ENCODE peak calls at places on chromosomes 6 and 20, in five cellular contexts. Y, E, S, V and Z are unnamed samples.

GRCh38 chr20:58473818-58474425 is 41.3 kb downstream of the APCDD1L start:
- DNase-seq in Y (no peak), E (no peak), S (no peak), V (no peak), Z (no peak)

GRCh38 chr6:140256213-140256612 is 881.8 kb upstream of the CITED2 start:
- DNase-seq in Y (peak; percentile 38), E (no peak), S (no peak), V (no peak), Z (no peak)

GRCh38 chr6:34891296-34891695 is 2.2 kb downstream of the ANKS1A start:
- DNase-seq in Y (no peak), E (no peak), S (no peak), V (no peak), Z (no peak)

GRCh38 chr6:1381397-1382330 is 7.7 kb upstream of the FOXF2 start:
- DNase-seq in Y (peak; percentile 67), E (no peak), S (no peak), V (peak; percentile 61), Z (peak; percentile 61)

GRCh38 chr6:22613695-22614094 is 44.3 kb downstream of the HDGFL1 start:
- DNase-seq in Y (no peak), E (no peak), S (no peak), V (no peak), Z (no peak)

GRCh38 chr6:44621846-44622245 is 234.3 kb downstream of the CDC5L start:
- DNase-seq in Y (no peak), E (no peak), S (no peak), V (no peak), Z (no peak)

GRCh38 chr6:155630085-155630484 is 174.4 kb upstream of the NOX3 start:
- DNase-seq in Y (no peak), E (no peak), S (no peak), V (no peak), Z (no peak)

GRCh38 chr20:64080013-64080812 is at the start of gene OPRL1:
- DNase-seq in Y (no peak), E (no peak), S (no peak), V (no peak), Z (no peak)

GRCh38 chr20:44629542-44629941 is 22.0 kb downstream of the ADA start:
- DNase-seq in Y (no peak), E (no peak), S (no peak), V (no peak), Z (no peak)

GRCh38 chr6:88442731-88443130 is 276.6 kb upstream of the CNR1 start:
- DNase-seq in Y (no peak), E (no peak), S (no peak), V (no peak), Z (no peak)

GRCh38 chr6:22658183-22658582 is 88.8 kb downstream of the HDGFL1 start:
- DNase-seq in Y (no peak), E (no peak), S (no peak), V (no peak), Z (no peak)

GRCh38 chr6:133130863-133131262 is 110.3 kb upstream of the EYA4 start:
- DNase-seq in Y (peak; percentile 28), E (peak; percentile 80), S (no peak), V (no peak), Z (peak; percentile 13)

GRCh38 chr20:45987108-45987780 is 15.2 kb upstream of the ZNF335 start:
- DNase-seq in Y (peak; percentile 87), E (peak; percentile 68), S (no peak), V (peak; percentile 72), Z (peak; percentile 88)

GRCh38 chr6:142907544-142907943 is 37.4 kb downstream of the HIVEP2 start:
- DNase-seq in Y (no peak), E (no peak), S (no peak), V (no peak), Z (no peak)

GRCh38 chr6:75246386-75246785 is 2.8 kb upstream of the COX7A2 start:
- DNase-seq in Y (no peak), E (no peak), S (no peak), V (no peak), Z (no peak)

GRCh38 chr20:49381558-49382493 is 100.6 kb downstream of the KCNB1 start:
- DNase-seq in Y (no peak), E (peak; percentile 83), S (no peak), V (peak; percentile 39), Z (peak; percentile 77)

GRCh38 chr6:101302593-101302992 is 90.9 kb upstream of the GRIK2 start:
- DNase-seq in Y (no peak), E (no peak), S (no peak), V (no peak), Z (no peak)

GRCh38 chr6:93423542-93423941 is 4.2 kb upstream of the EPHA7 start:
- DNase-seq in Y (peak; percentile 63), E (peak; percentile 11), S (no peak), V (peak; percentile 46), Z (peak; percentile 82)

GRCh38 chr6:66103354-66103753 is 396.3 kb upstream of the EYS start:
- DNase-seq in Y (no peak), E (no peak), S (no peak), V (no peak), Z (no peak)

GRCh38 chr6:129475477-129476247 is 234.3 kb downstream of the ARHGAP18 start:
- DNase-seq in Y (peak; percentile 28), E (no peak), S (no peak), V (no peak), Z (peak; percentile 10)

GRCh38 chr6:71043902-71044301 is 87.0 kb upstream of the B3GAT2 start:
- DNase-seq in Y (peak; percentile 45), E (no peak), S (no peak), V (no peak), Z (no peak)

GRCh38 chr6:138817799-138818198 is 21.9 kb downstream of the ECT2L start:
- DNase-seq in Y (peak; percentile 98), E (no peak), S (no peak), V (peak; percentile 94), Z (no peak)

GRCh38 chr6:53582963-53583362 is 38.1 kb upstream of the GCLC start:
- DNase-seq in Y (no peak), E (no peak), S (no peak), V (no peak), Z (no peak)

GRCh38 chr20:24718696-24719095 is 230.4 kb upstream of the CST7 start:
- DNase-seq in Y (peak; percentile 16), E (no peak), S (no peak), V (no peak), Z (no peak)

GRCh38 chr20:59248031-59248684 is 52.3 kb upstream of the EDN3 start:
- DNase-seq in Y (no peak), E (no peak), S (no peak), V (no peak), Z (no peak)

GRCh38 chr6:167957626-167958025 is 39.8 kb upstream of the KIF25 start:
- DNase-seq in Y (peak; percentile 28), E (no peak), S (no peak), V (no peak), Z (no peak)

GRCh38 chr6:167956491-167956890 is 41.0 kb upstream of the KIF25 start:
- DNase-seq in Y (no peak), E (no peak), S (no peak), V (no peak), Z (no peak)

GRCh38 chr6:167954151-167954550 is 43.3 kb upstream of the KIF25 start:
- DNase-seq in Y (no peak), E (no peak), S (no peak), V (no peak), Z (no peak)

GRCh38 chr6:167953551-167953950 is 43.9 kb upstream of the KIF25 start:
- DNase-seq in Y (no peak), E (no peak), S (no peak), V (no peak), Z (no peak)

DNA sequence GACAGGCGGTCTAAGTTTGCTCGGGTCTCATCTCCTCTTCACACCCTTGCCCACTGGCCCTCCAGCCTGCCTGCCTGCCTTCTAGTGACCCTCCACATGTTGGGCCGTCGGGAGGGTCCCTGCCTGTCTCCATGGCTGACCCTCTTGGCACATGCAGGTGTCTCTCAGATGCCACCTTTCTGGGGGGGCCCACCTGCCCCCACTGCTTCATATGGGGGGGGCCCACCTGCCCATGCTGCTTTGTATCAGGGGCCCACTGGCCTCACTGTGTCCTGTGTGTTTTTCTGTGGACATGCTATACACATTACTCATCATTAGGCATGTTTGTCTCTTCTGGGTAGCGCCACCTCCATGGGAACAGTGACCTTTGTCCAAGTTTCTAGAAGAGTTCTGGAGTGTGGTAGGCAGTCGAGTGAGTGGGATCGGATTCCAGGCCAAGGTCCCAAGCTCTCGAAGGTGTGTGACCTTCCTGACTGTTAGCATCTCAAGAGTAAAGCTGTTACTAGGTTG is 40.4 kb upstream of the KIF25 start:
- DNase-seq in Y (no peak), E (no peak), S (no peak), V (no peak), Z (no peak)
- H3K4me1 ChIP-seq in Y (no peaks in the 10 kb centered on the region), E (peaks cover 76% of the 10 kb centered on the region), S (peaks cover 2% of the 10 kb centered on the region), V (no peaks in the 10 kb centered on the region), Z (no peaks in the 10 kb centered on the region)

GRCh38 chr6:119022796-119023195 is 55.7 kb downstream of the FAM184A start:
- DNase-seq in Y (no peak), E (no peak), S (no peak), V (no peak), Z (no peak)

GRCh38 chr6:119020597-119021561 is 57.6 kb downstream of the FAM184A start:
- DNase-seq in Y (no peak), E (no peak), S (no peak), V (no peak), Z (no peak)

GRCh38 chr6:119025793-119026192 is 52.7 kb downstream of the FAM184A start:
- DNase-seq in Y (peak; percentile 36), E (no peak), S (no peak), V (no peak), Z (no peak)

GRCh38 chr6:119026822-119027221 is 51.6 kb downstream of the FAM184A start:
- DNase-seq in Y (peak; percentile 90), E (no peak), S (no peak), V (no peak), Z (no peak)

GRCh38 chr6:119024111-119024510 is 54.4 kb downstream of the FAM184A start:
- DNase-seq in Y (peak; percentile 78), E (no peak), S (no peak), V (no peak), Z (no peak)
- H3K4me1 ChIP-seq in Y (peaks cover 20% of the 10 kb centered on the region), E (no peaks in the 10 kb centered on the region), S (peaks cover 11% of the 10 kb centered on the region), V (no peaks in the 10 kb centered on the region), Z (no peaks in the 10 kb centered on the region)

GRCh38 chr6:106181664-106182418 is 95.7 kb downstream of the PRDM1 start:
- DNase-seq in Y (no peak), E (no peak), S (no peak), V (no peak), Z (no peak)
- H3K4me1 ChIP-seq in Y (peaks cover 4% of the 10 kb centered on the region), E (no peaks in the 10 kb centered on the region), S (no peaks in the 10 kb centered on the region), V (peaks cover 8% of the 10 kb centered on the region), Z (peaks cover 6% of the 10 kb centered on the region)

GRCh38 chr6:168073937-168074730 is 4.9 kb downstream of the FRMD1 start:
- DNase-seq in Y (no peak), E (no peak), S (no peak), V (no peak), Z (no peak)
- H3K4me1 ChIP-seq in Y (no peaks in the 10 kb centered on the region), E (peaks cover 5% of the 10 kb centered on the region), S (peaks cover 3% of the 10 kb centered on the region), V (no peaks in the 10 kb centered on the region), Z (no peaks in the 10 kb centered on the region)

DNA sequence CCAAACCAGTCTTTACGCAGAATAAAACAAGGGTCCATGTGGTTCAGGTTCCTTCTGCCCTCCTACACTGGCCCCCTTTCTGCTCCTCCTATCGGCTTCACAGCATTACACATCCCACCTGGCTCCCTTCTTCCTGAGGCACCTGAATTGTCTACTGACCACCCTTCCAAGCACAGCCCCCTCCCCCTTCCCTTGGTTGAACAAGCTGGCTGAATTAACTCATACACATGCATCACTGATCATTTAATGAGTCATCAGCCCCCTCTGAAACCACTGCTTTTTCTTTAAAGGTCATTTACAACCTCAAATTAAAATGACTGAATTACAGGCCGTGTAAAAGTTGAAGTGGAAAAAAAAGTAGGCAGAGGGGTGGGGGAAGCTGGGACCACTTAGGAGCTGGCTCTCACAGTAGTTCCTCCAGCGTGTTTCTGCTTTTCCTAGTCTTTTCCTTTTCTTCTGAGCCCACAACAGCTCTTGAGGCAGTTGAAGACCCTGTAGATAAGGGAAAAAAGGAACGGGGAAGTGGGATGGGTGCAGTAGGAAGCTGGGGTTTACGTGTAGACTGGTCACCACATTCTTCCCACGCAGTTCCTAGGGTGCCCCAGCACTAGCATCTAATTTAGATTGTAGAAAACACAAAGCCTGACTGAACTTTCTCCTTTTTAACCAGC is 67.6 kb downstream of the FYN start:
- DNase-seq in Y (no peak), E (no peak), S (no peak), V (no peak), Z (peak; percentile 41)
- H3K4me1 ChIP-seq in Y (peaks cover 6% of the 10 kb centered on the region), E (peaks cover 57% of the 10 kb centered on the region), S (no peaks in the 10 kb centered on the region), V (no peaks in the 10 kb centered on the region), Z (peaks cover 18% of the 10 kb centered on the region)